ENCODE peak calls at places on chromosomes 3 and 15, in seven cellular contexts. G, U, F, S, H, R and Z are unnamed samples.

GRCh38 chr3:72231439-72232196 is 446.7 kb upstream of the PROK2 start:
- DNase-seq in S (no peak), H (peak; percentile 82), R (no peak), G (no peak), F (no peak), U (no peak), Z (no peak)

GRCh38 chr3:31275038-31275562 is 257.6 kb upstream of the STT3B start:
- DNase-seq in R (peak; percentile 62), G (no peak), S (peak; percentile 21), U (no peak), H (peak; percentile 77), F (peak; percentile 89), Z (no peak)

GRCh38 chr3:115428825-115429224 is 194.5 kb upstream of the GAP43 start:
- DNase-seq in F (peak; percentile 5), R (no peak), S (peak; percentile 6), H (peak; percentile 19), U (no peak), G (no peak), Z (no peak)

GRCh38 chr15:69540622-69541021 is 88.0 kb downstream of the RPLP1 start:
- DNase-seq in U (no peak), S (no peak), H (no peak), G (no peak), F (no peak), R (no peak), Z (peak; percentile 64)

GRCh38 chr3:111666041-111666735 is 71.0 kb upstream of the ZBED2 start:
- DNase-seq in G (no peak), S (no peak), R (no peak), F (no peak), H (no peak), U (no peak), Z (no peak)

GRCh38 chr15:74173545-74174215 is at the start of gene ISLR:
- DNase-seq in R (no peak), H (peak; percentile 69), S (peak; percentile 28), U (peak; percentile 61), G (peak; percentile 65), F (peak; percentile 93), Z (peak; percentile 15)

GRCh38 chr3:42507751-42508335 is 5.4 kb downstream of the VIPR1 start:
- DNase-seq in F (no peak), R (no peak), H (no peak), G (no peak), S (no peak), U (peak; percentile 27), Z (peak; percentile 3)

GRCh38 chr3:52221563-52222318 is 3.7 kb downstream of the TLR9 start:
- DNase-seq in F (peak; percentile 25), H (no peak), U (peak; percentile 88), R (no peak), S (no peak), G (no peak), Z (no peak)

GRCh38 chr3:71328917-71329316 is 254.6 kb downstream of the FOXP1 start:
- DNase-seq in S (no peak), F (no peak), R (no peak), U (no peak), H (no peak), G (no peak), Z (no peak)

GRCh38 chr15:65329298-65329990 is 25.0 kb downstream of the RNU5B-1 start:
- DNase-seq in U (peak; percentile 58), S (no peak), F (no peak), H (no peak), G (no peak), R (no peak), Z (peak; percentile 8)

GRCh38 chr15:84880007-84880406 is 4.5 kb upstream of the SLC28A1 start:
- DNase-seq in H (no peak), U (no peak), R (no peak), F (no peak), S (peak; percentile 35), G (no peak), Z (no peak)

GRCh38 chr15:40421246-40422157 is 15.9 kb downstream of the IVD start:
- DNase-seq in F (peak; percentile 73), G (peak; percentile 91), S (peak; percentile 89), R (peak; percentile 69), H (peak; percentile 60), U (peak; percentile 96), Z (peak; percentile 93)

GRCh38 chr3:123687286-123687685 is 102.4 kb upstream of the HACD2 start:
- DNase-seq in G (no peak), S (no peak), R (no peak), F (no peak), U (no peak), H (peak; percentile 52), Z (no peak)

GRCh38 chr3:195040773-195041520 is 230.0 kb downstream of the XXYLT1 start:
- DNase-seq in H (no peak), U (no peak), F (no peak), S (no peak), R (peak; percentile 57), G (no peak), Z (no peak)

GRCh38 chr3:107718547-107718946 is 195.8 kb downstream of the BBX start:
- DNase-seq in U (no peak), H (no peak), R (no peak), S (no peak), G (no peak), F (no peak), Z (no peak)

GRCh38 chr3:126530171-126531050 is 6.5 kb downstream of the CHST13 start:
- DNase-seq in H (no peak), S (no peak), R (no peak), G (peak; percentile 80), F (no peak), U (peak; percentile 88), Z (peak; percentile 13)

GRCh38 chr3:41120461-41120860 is 78.8 kb upstream of the CTNNB1 start:
- DNase-seq in H (no peak), G (no peak), U (no peak), R (no peak), F (no peak), S (peak; percentile 44), Z (no peak)

GRCh38 chr3:171156455-171157005 is 130.0 kb upstream of the SLC2A2 start:
- DNase-seq in G (no peak), H (no peak), S (no peak), U (no peak), F (no peak), R (peak; percentile 35), Z (no peak)

DNA sequence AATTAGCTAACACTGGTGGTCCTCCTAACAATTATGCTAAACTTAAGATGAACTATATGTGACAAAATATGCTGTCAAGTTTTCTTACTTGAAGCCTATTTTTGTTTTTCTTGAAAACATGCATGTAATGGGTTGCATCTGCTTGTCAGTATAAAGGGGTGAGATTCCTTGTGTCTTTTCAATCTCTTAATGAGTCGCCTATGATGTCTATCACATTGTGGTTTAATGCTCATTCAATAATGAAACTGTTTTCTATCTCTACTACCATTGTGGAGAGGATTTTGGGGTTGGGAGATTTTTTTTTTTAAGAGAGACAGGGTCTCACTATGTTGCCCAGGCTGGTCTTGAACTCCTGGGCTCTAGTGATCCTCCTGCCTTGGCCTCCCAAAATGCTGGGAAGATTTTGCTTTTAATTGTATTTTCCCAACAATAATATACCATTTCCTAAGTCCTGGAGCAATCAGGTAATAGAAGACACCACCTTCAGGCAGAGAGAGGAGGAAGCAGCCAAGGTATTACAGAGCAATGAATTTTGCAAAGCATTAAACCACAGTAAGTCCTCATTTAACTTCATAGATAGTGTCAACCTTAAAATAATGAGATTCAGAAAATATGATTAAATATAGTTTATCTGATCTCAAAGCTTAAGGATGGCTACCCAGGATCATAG is 17.4 kb upstream of the TRMT10C start:
- DNase-seq in U (no peak), G (no peak), R (no peak), H (no peak), F (no peak), S (no peak), Z (no peak)
- TF ChIP-seq CTCF in U (no peak), G (no peak), R (peak; percentile 12), H (no peak), F (peak; percentile 2), S (peak; percentile 40), Z (no peak)

DNA sequence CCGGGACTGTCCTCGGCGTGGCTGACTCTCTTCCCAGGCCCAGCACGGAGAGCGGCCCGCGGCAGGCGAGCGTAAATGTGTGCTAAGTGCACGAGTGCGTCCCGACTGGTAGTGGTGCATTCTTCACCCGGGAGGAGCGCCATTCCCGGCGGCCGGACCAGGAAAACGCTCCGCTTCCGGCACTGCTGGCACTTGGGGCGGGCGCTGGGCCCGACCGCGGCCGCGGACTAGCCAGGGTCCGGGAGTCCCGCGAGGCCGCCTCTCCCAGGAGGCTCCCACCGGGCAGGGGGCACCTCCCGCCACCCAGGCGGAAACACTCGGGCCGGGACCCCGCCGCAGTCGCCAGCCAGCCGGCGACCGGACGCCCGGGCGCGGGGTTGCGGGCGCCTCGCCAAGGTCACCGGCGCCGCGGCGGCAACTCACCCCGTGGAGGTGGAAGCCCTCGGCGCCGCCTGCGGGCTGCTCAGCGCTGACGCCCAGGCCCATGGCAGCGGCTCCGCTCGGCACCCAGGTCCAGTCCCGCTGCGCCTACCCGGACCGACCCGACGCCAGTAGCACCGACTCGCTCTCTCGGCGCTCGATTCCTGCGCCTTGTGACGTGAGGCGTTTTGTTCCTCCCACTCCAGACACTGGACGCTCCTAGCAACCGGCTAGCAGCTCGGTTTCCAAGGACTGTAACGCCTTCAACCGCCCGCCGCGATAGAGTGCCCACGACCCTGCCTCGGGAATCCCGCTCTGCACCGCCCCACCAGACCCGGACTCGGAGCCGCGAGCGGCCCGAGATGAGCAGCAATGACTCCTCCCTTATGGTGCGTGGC is at the start of the genes GORASP1 and TTC21A:
- DNase-seq in U (peak; percentile 96), G (peak; percentile 91), S (peak; percentile 92), F (peak; percentile 91), H (peak; percentile 84), R (peak; percentile 77), Z (peak; percentile 84)
- TF ChIP-seq CTCF in U (no peak), G (no peak), S (no peak), F (no peak), H (no peak), R (no peak), Z (no peak)

DNA sequence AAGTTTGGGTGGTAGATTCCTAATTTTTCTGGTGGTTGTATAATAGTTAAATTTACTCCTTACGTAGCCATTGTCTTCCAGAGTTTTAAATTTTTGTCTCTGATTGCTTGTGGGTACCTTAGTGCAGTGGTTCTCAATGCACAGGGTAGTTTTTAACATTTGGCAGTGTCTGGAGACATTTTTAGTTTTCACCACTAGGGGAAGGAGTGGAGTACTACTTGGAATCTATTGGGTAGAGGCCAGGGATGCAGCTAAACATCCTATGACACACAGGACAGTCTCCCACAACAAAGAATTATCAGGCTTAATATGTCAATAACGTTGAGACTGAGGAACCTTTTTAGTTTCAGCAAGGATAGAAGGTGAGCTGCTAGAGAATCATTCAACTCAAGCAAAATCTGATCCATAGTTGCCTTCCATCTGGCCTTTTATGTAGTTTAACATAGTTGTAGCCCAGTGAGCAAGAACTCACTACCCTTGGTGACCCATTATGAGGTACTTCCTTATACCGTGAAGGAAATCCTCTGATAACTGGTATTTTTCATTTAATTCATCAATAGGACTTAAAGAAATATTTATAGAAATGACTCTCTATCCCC is 8.6 kb upstream of the STX19 start:
- DNase-seq in F (peak; percentile 49), G (no peak), R (peak; percentile 30), S (peak; percentile 73), U (no peak), H (peak; percentile 79), Z (no peak)
- TF ChIP-seq CTCF in F (peak; percentile 73), G (peak; percentile 44), R (peak; percentile 36), S (peak; percentile 66), U (no peak), H (peak; percentile 68), Z (peak; percentile 70)

DNA sequence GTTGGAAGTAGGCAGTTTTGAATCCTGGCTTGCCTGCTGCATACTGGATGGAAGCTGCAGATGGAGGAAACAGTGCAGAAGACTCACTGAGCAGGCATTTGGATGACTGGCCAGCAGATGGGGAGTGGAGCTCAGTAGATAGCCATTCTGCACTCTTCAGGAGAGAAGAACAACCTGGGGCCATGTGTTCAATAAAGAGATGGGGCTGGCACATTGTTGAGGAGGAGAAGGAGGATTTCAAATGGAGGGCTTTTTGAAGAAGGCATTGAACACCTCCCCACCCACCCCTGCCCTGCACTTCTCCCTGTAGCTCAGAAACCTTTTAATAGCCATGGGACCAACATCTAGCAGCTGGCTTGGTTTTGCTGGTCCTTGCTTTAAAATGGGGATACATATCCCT is 109.8 kb downstream of the CACNA1D start:
- DNase-seq in H (no peak), U (no peak), F (no peak), S (no peak), G (no peak), R (no peak), Z (no peak)
- TF ChIP-seq CTCF in H (no peak), U (no peak), F (no peak), S (no peak), G (no peak), R (no peak), Z (no peak)